ENCODE peak calls at places on chromosomes 5 and 9, in four cellular contexts. L is GM12891; Y is activated CD4-positive, alpha-beta T cell treated with anti-CD3 and anti-CD28 coated beads for 36 hours; C is CD8-positive, alpha-beta T cell. R is an unnamed sample.

GRCh38 chr5:1524799-1525623 is 1.3 kb upstream of the LPCAT1 start:
- DNase-seq in Y (no peak), C (peak), L (no peak), R (peak)

GRCh38 chr9:113042884-113043657 is 13.5 kb downstream of the ZFP37 start:
- DNase-seq in C (no peak), L (no peak), Y (no peak), R (no peak)

GRCh38 chr5:52859619-52860018 is 71.9 kb downstream of the ITGA1 start:
- DNase-seq in C (no peak), Y (no peak), L (no peak), R (no peak)

GRCh38 chr5:154103223-154103622 is 64.5 kb downstream of the MFAP3 start:
- DNase-seq in Y (no peak), C (no peak), L (no peak), R (no peak)

GRCh38 chr9:123763910-123764588 is 165.9 kb downstream of the DENND1A start:
- DNase-seq in Y (no peak), C (no peak), L (no peak), R (no peak)

GRCh38 chr5:91438871-91439270 is 55.8 kb upstream of the ARRDC3 start:
- DNase-seq in L (no peak), C (no peak), Y (no peak), R (no peak)

GRCh38 chr5:53397845-53398244 is 82.6 kb upstream of the FST start:
- DNase-seq in Y (no peak), L (no peak), C (no peak), R (no peak)

GRCh38 chr9:93623736-93624135 is 47.4 kb downstream of the PHF2 start:
- DNase-seq in L (no peak), C (no peak), Y (no peak), R (no peak)

GRCh38 chr5:61167382-61167781 is 5.1 kb upstream of the SMIM15 start:
- DNase-seq in Y (peak), L (no peak), C (no peak), R (peak)

GRCh38 chr5:98780390-98780789 is 6.9 kb downstream of the RGMB start:
- DNase-seq in L (no peak), Y (no peak), C (no peak), R (no peak)

GRCh38 chr9:70832487-70832886 is 288.9 kb downstream of the TRPM3 start:
- DNase-seq in Y (no peak), L (no peak), C (no peak), R (no peak)

GRCh38 chr5:142939884-142940283 is 169.7 kb downstream of the ARHGAP26 start:
- DNase-seq in C (no peak), L (no peak), Y (no peak), R (no peak)

GRCh38 chr9:136547508-136548215 is 1.8 kb upstream of the NOTCH1 start:
- DNase-seq in Y (no peak), L (no peak), C (no peak), R (no peak)

GRCh38 chr5:150410524-150411244 is 2.0 kb downstream of the CD74 start:
- DNase-seq in L (no peak), C (peak), Y (peak), R (peak)

GRCh38 chr5:58993461-58993860 is 410.6 kb downstream of the RAB3C start:
- DNase-seq in Y (no peak), L (no peak), C (no peak), R (no peak)

GRCh38 chr5:176559683-176560082 is 10.5 kb downstream of the CDHR2 start:
- DNase-seq in C (no peak), Y (peak), L (no peak), R (no peak)

GRCh38 chr9:114733814-114734213 is 51.8 kb upstream of the TEX48 start:
- DNase-seq in Y (no peak), C (no peak), L (no peak), R (peak)

GRCh38 chr9:111287127-111287526 is 42.9 kb downstream of the OR2K2 start:
- DNase-seq in L (no peak), Y (no peak), C (no peak), R (no peak)

GRCh38 chr5:36691993-36692392 is 85.6 kb downstream of the SLC1A3 start:
- DNase-seq in C (no peak), L (no peak), Y (no peak), R (no peak)

GRCh38 chr5:169856571-169856970 is 123.7 kb downstream of the INSYN2B start:
- DNase-seq in C (no peak), L (no peak), Y (peak), R (no peak)

GRCh38 chr5:7850533-7851239 is at the start of gene CFAP90:
- DNase-seq in L (no peak), Y (peak), C (no peak), R (peak)

GRCh38 chr5:179882338-179882737 is 23.7 kb upstream of the MRNIP start:
- DNase-seq in Y (no peak), C (no peak), L (no peak), R (no peak)

GRCh38 chr9:129610193-129610472 is 10.8 kb downstream of the C9orf50 start:
- DNase-seq in L (no peak), C (no peak), Y (no peak), R (no peak)

GRCh38 chr9:16729656-16730055 is 140.8 kb downstream of the BNC2 start:
- DNase-seq in Y (no peak), C (no peak), L (no peak), R (no peak)

GRCh38 chr5:61673007-61673735 is 341.1 kb downstream of the ZSWIM6 start:
- DNase-seq in L (no peak), Y (no peak), C (no peak), R (no peak)

GRCh38 chr5:67246108-67246507 is 49.5 kb upstream of the CD180 start:
- DNase-seq in C (no peak), L (no peak), Y (no peak), R (no peak)

GRCh38 chr9:108469654-108470053 is 386.1 kb downstream of the ACTL7B start:
- DNase-seq in L (no peak), C (no peak), Y (no peak), R (no peak)

R was measured in 8988T.